ENCODE peak calls at places on chromosomes 16 and 17, in eight cellular contexts. S, F, X, Z, U, A, I and J are unnamed samples.

GRCh38 chr16:67100569-67101300 is 9.0 kb upstream of the PHAF1 start:
- DNase-seq in A (peak; percentile 56), U (peak; percentile 22), I (no peak), Z (no peak), S (no peak), F (no peak), X (no peak), J (no peak)

GRCh38 chr17:12201294-12201693 is 180.6 kb downstream of the MAP2K4 start:
- DNase-seq in U (no peak), I (no peak), Z (no peak), A (no peak), X (no peak), S (no peak), F (no peak), J (no peak)

GRCh38 chr16:3952342-3953131 is 72.0 kb upstream of the CREBBP start:
- DNase-seq in A (no peak), F (no peak), X (peak; percentile 73), S (no peak), Z (no peak), I (no peak), U (no peak), J (no peak)

GRCh38 chr16:72455743-72456659 is 284.0 kb upstream of the PMFBP1 start:
- DNase-seq in Z (no peak), A (no peak), I (peak; percentile 67), U (no peak), X (no peak), S (no peak), F (no peak), J (no peak)

GRCh38 chr17:39923836-39924690 is 3.3 kb downstream of the ORMDL3 start:
- DNase-seq in S (no peak), F (peak; percentile 90), A (peak; percentile 49), U (no peak), Z (no peak), X (no peak), I (no peak), J (no peak)

GRCh38 chr17:47785538-47786123 is 36.0 kb downstream of the OSBPL7 start:
- DNase-seq in X (no peak), F (no peak), A (peak; percentile 16), U (no peak), I (peak; percentile 11), S (no peak), Z (no peak), J (no peak)

GRCh38 chr17:82648761-82649474 is 674 bp upstream of the WDR45B start:
- DNase-seq in U (peak; percentile 36), I (no peak), F (peak; percentile 74), A (no peak), X (no peak), Z (peak; percentile 66), S (peak; percentile 78), J (peak; percentile 55)

GRCh38 chr16:87363771-87364476 is 19.7 kb downstream of the FBXO31 start:
- DNase-seq in Z (peak; percentile 16), A (peak; percentile 55), U (no peak), S (no peak), X (no peak), I (no peak), F (no peak), J (no peak)

GRCh38 chr16:27503662-27504061 is 46.1 kb downstream of the GTF3C1 start:
- DNase-seq in I (peak; percentile 54), Z (no peak), A (no peak), X (no peak), U (no peak), S (no peak), F (no peak), J (no peak)

GRCh38 chr16:54817432-54817831 is 113.2 kb upstream of the IRX5 start:
- DNase-seq in Z (no peak), U (no peak), F (no peak), X (no peak), A (no peak), I (peak; percentile 59), S (no peak), J (no peak)

GRCh38 chr17:40461036-40461721 is 17.9 kb downstream of the IGFBP4 start:
- DNase-seq in Z (no peak), S (no peak), F (no peak), A (no peak), U (no peak), X (no peak), I (no peak), J (no peak)

GRCh38 chr17:56434610-56435009 is 158.9 kb upstream of the NOG start:
- DNase-seq in F (no peak), Z (no peak), I (no peak), A (no peak), U (no peak), S (no peak), X (no peak), J (no peak)

GRCh38 chr17:57986841-57987581 is 1.0 kb downstream of the VEZF1 start:
- DNase-seq in X (no peak), U (no peak), F (peak; percentile 59), A (peak; percentile 91), S (peak; percentile 52), Z (peak; percentile 51), I (peak; percentile 67), J (peak; percentile 39)

DNA sequence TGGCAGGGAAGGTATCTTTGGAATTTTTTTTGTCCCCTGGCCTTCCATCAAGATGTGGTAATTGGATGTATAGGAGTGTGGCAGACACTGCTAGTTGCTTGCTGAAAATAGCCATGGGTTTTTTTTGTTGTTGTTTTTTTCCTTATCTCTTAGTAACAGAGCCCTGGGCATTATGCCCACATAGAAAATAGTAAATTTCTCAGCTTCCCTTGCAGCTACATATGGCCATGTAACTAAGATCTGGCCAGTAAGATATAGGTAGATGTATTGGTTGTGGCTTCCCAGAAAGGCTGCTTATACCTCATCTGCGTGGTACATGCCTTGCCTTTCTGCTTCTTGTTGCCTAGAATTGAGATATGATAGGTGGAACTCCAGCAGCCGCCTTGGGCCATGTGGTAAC is 349.9 kb downstream of the CPPED1 start:
- DNase-seq in U (no peak), X (no peak), F (no peak), Z (no peak), I (no peak), S (no peak), A (no peak), J (no peak)
- H3K36me3 ChIP-seq in U (no peaks in the 10 kb centered on the region), X (no peaks in the 10 kb centered on the region), F (no peaks in the 10 kb centered on the region), Z (no peaks in the 10 kb centered on the region), I (no peaks in the 10 kb centered on the region), S (no peaks in the 10 kb centered on the region), A (no peaks in the 10 kb centered on the region), J (no peaks in the 10 kb centered on the region)

GRCh38 chr17:22409160-22409751 is 716.9 kb downstream of the KCNJ18 start:
- DNase-seq in I (no peak), A (no peak), S (no peak), Z (no peak), U (no peak), X (no peak), F (no peak), J (no peak)

GRCh38 chr17:22410136-22410535 is 717.8 kb downstream of the KCNJ18 start:
- DNase-seq in F (no peak), I (no peak), S (no peak), A (no peak), U (no peak), Z (no peak), X (no peak), J (no peak)

DNA sequence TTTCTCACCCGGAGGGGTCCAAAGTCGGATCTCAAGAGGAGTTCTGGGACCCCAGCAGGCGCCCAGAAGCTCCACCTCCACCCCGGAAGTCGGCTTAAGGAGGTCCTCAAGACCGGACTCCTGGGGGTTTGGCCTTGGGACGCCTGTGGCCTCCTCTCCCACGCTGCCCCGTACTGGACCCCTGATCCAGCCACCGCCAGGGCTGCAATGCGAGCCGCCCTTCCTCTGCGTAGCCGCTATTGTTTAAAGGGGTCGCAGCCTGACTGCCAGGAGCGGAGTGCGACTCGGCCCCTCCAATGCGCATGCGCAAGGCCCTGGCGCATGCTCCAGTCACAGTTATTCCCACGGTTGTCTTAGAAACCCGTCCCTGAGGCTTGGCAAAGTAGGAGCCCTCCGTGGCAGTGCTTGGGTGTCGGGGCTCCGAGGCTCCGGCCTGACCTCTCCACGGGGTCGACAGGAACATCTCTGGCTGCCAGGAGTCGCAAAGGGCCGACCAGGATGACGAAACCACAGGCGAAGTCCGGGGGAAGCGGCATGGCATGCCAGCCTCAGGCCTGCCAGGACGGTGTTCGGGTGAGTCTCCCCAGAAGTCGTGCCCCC is 719.0 kb downstream of the KCNJ18 start:
- DNase-seq in Z (no peak), S (no peak), X (no peak), A (no peak), I (no peak), U (no peak), F (no peak), J (no peak)
- H3K9me3 ChIP-seq in Z (no peaks in the 10 kb centered on the region), S (no peaks in the 10 kb centered on the region), X (no peaks in the 10 kb centered on the region), A (peaks cover 35% of the 10 kb centered on the region), I (peaks cover 40% of the 10 kb centered on the region), U (no peaks in the 10 kb centered on the region), F (no peaks in the 10 kb centered on the region), J (peaks cover 1% of the 10 kb centered on the region)

DNA sequence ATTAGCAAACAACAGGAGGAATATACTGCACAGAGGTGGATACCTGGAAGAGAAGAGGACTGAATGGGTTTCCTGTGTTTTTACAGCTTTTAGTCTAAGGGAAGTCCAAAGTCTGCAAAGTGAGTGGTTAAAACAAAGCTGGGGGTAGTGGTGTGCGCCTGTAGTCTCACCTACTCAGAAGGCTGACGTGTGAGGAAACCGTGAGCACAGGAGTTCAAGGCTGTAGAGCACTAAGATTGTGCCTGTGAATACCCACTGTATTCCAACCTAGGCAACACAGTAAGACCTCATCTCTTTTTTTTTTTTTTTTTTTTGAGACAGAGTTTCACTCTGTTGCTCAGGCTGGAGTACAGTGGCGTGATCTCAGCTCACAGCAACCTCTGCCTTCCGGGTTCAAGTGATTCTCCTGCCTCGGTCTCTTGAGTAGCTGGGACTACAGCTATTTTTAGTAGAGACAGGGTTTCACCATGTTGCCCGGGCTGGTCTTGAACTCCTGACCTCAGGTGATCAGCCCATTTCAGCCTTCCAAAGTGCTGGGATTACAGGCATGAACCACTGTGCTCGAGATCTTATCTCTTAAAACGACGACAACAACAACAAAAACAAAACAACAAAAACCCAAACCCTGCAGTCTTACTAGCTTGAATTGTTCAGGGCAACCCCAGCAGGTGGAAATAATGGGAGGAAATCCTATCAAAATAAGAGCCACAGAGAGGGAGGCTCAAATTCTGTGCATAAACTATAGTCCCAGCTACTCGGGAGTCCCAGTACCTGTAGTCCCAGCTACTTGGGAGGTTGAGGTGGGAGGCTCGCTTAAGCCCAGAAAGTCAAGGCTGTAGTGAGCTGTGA is 16.7 kb upstream of the ATP6V0A1 start:
- DNase-seq in U (no peak), I (no peak), F (no peak), A (no peak), S (no peak), X (no peak), Z (no peak), J (no peak)
- H3K4me3 ChIP-seq in U (no peak overlapping the region), I (no peak overlapping the region), F (no peak overlapping the region), A (no peak overlapping the region), S (no peak overlapping the region), X (no peak overlapping the region), Z (no peak overlapping the region), J (no peak overlapping the region)

GRCh38 chr17:75064460-75064859 is 17.4 kb downstream of the KCTD2 start:
- DNase-seq in X (no peak), Z (no peak), A (no peak), I (no peak), U (no peak), F (no peak), S (no peak), J (no peak)
- H3K36me3 ChIP-seq in X (peaks cover 56% of the 10 kb centered on the region), Z (peaks cover 2% of the 10 kb centered on the region), A (peaks cover 44% of the 10 kb centered on the region), I (peaks cover 19% of the 10 kb centered on the region), U (peaks cover 33% of the 10 kb centered on the region), F (no peaks in the 10 kb centered on the region), S (peaks cover 53% of the 10 kb centered on the region), J (peaks cover 51% of the 10 kb centered on the region)

GRCh38 chr16:24381470-24382118 is 125.5 kb downstream of the CACNG3 start:
- DNase-seq in X (no peak), S (no peak), A (no peak), F (no peak), I (no peak), U (no peak), Z (no peak), J (no peak)
- H3K9me3 ChIP-seq in X (peaks cover 12% of the 10 kb centered on the region), S (peaks cover 20% of the 10 kb centered on the region), A (peaks cover 2% of the 10 kb centered on the region), F (no peaks in the 10 kb centered on the region), I (peaks cover 7% of the 10 kb centered on the region), U (no peaks in the 10 kb centered on the region), Z (no peaks in the 10 kb centered on the region), J (peaks cover 2% of the 10 kb centered on the region)

GRCh38 chr17:70137451-70138230 is 31.7 kb upstream of the KCNJ2 start:
- DNase-seq in F (no peak), Z (peak; percentile 13), A (peak; percentile 95), U (no peak), I (peak; percentile 84), S (no peak), X (peak; percentile 4), J (no peak)
- H3K4me3 ChIP-seq in F (peak overlapping the region; percentile 7), Z (no peak overlapping the region), A (peak overlapping the region; percentile 59), U (no peak overlapping the region), I (peak overlapping the region; percentile 39), S (peak overlapping the region; percentile 43), X (peak overlapping the region; percentile 69), J (peak overlapping the region; percentile 51)